ENCODE peak calls at places on chromosomes 2 and 18, in six cellular contexts. F, O, D, P, Z and M are unnamed samples.

GRCh38 chr2:231470246-231470900 is 6.1 kb upstream of the NCL start:
- DNase-seq in F (no peak), O (no peak), D (no peak), P (no peak), Z (no peak), M (no peak)

GRCh38 chr18:2495381-2495780 is 75.9 kb downstream of the METTL4 start:
- DNase-seq in F (no peak), O (no peak), D (no peak), P (no peak), Z (peak; percentile 13), M (no peak)

GRCh38 chr2:202432776-202433175 is 56.6 kb downstream of the BMPR2 start:
- DNase-seq in F (no peak), O (no peak), D (no peak), P (no peak), Z (no peak), M (no peak)

GRCh38 chr2:31137211-31138036 is 816 bp downstream of the GALNT14 start:
- DNase-seq in F (no peak), O (no peak), D (no peak), P (no peak), Z (peak; percentile 0), M (no peak)

GRCh38 chr2:100895934-100896685 is 76.2 kb downstream of the NPAS2 start:
- DNase-seq in F (no peak), O (no peak), D (no peak), P (no peak), Z (no peak), M (no peak)

GRCh38 chr2:202237787-202238233 is 587 bp downstream of the SUMO1 start:
- DNase-seq in F (peak; percentile 60), O (peak; percentile 50), D (no peak), P (peak; percentile 54), Z (peak; percentile 40), M (peak; percentile 35)

GRCh38 chr2:20868377-20868776 is 45.5 kb upstream of the LDAH start:
- DNase-seq in F (no peak), O (no peak), D (peak; percentile 15), P (no peak), Z (no peak), M (no peak)

GRCh38 chr18:79399275-79400081 is 3.7 kb downstream of the NFATC1 start:
- DNase-seq in F (no peak), O (no peak), D (no peak), P (no peak), Z (no peak), M (no peak)

GRCh38 chr2:144886847-144887246 is 366.9 kb upstream of the ZEB2 start:
- DNase-seq in F (no peak), O (peak; percentile 34), D (no peak), P (no peak), Z (peak; percentile 16), M (no peak)

GRCh38 chr18:11053293-11053692 is 96.1 kb downstream of the PIEZO2 start:
- DNase-seq in F (no peak), O (no peak), D (no peak), P (no peak), Z (no peak), M (no peak)

GRCh38 chr2:240319221-240319854 is 116.1 kb upstream of the GPC1 start:
- DNase-seq in F (peak; percentile 21), O (peak; percentile 6), D (no peak), P (peak; percentile 5), Z (no peak), M (no peak)

GRCh38 chr2:170466632-170467031 is 248.5 kb upstream of the SP5 start:
- DNase-seq in F (no peak), O (no peak), D (no peak), P (no peak), Z (no peak), M (no peak)

GRCh38 chr2:69559696-69560482 is 83.7 kb downstream of the AAK1 start:
- DNase-seq in F (peak; percentile 62), O (peak; percentile 42), D (peak; percentile 37), P (peak; percentile 83), Z (peak; percentile 58), M (no peak)

GRCh38 chr2:181393472-181393871 is 63.7 kb upstream of the ITGA4 start:
- DNase-seq in F (peak; percentile 71), O (no peak), D (no peak), P (peak; percentile 78), Z (peak; percentile 80), M (no peak)

GRCh38 chr2:222609391-222609790 is 46.5 kb downstream of the FARSB start:
- DNase-seq in F (peak; percentile 3), O (no peak), D (no peak), P (peak; percentile 56), Z (no peak), M (no peak)

GRCh38 chr2:11411768-11412448 is 54.1 kb downstream of the E2F6 start:
- DNase-seq in F (peak; percentile 63), O (peak; percentile 62), D (no peak), P (peak; percentile 70), Z (peak; percentile 49), M (peak; percentile 51)

GRCh38 chr2:158482594-158482993 is 25.8 kb downstream of the PKP4 start:
- DNase-seq in F (peak; percentile 27), O (no peak), D (no peak), P (peak; percentile 49), Z (peak; percentile 22), M (no peak)

GRCh38 chr2:158486150-158486969 is 29.6 kb downstream of the PKP4 start:
- DNase-seq in F (peak; percentile 5), O (no peak), D (no peak), P (no peak), Z (no peak), M (no peak)

GRCh38 chr2:158486970-158487325 is 30.2 kb downstream of the PKP4 start:
- DNase-seq in F (peak; percentile 60), O (no peak), D (no peak), P (peak; percentile 62), Z (no peak), M (no peak)

GRCh38 chr2:158487419-158487818 is 30.7 kb downstream of the PKP4 start:
- DNase-seq in F (peak; percentile 85), O (no peak), D (no peak), P (peak; percentile 78), Z (peak; percentile 76), M (no peak)

GRCh38 chr2:158484892-158485556 is 28.3 kb downstream of the PKP4 start:
- DNase-seq in F (no peak), O (no peak), D (no peak), P (no peak), Z (no peak), M (no peak)
- TF ChIP-seq CTCF in F (no peak), O (no peak), D (no peak), P (no peak), Z (no peak), M (no peak)

GRCh38 chr2:38466849-38467767 is 90.0 kb upstream of the ATL2 start:
- DNase-seq in F (peak; percentile 7), O (no peak), D (no peak), P (no peak), Z (no peak), M (no peak)

GRCh38 chr2:38466409-38466808 is 89.3 kb upstream of the ATL2 start:
- DNase-seq in F (no peak), O (no peak), D (no peak), P (no peak), Z (no peak), M (no peak)

GRCh38 chr2:38464971-38465788 is 88.1 kb upstream of the ATL2 start:
- DNase-seq in F (no peak), O (no peak), D (no peak), P (no peak), Z (no peak), M (no peak)

GRCh38 chr2:38463752-38464151 is 86.7 kb upstream of the ATL2 start:
- DNase-seq in F (no peak), O (no peak), D (no peak), P (no peak), Z (no peak), M (no peak)

GRCh38 chr2:38465789-38466127 is 88.7 kb upstream of the ATL2 start:
- DNase-seq in F (peak; percentile 21), O (peak; percentile 56), D (peak; percentile 19), P (peak; percentile 45), Z (peak; percentile 33), M (no peak)
- TF ChIP-seq CTCF in F (peak; percentile 32), O (peak; percentile 60), D (peak; percentile 71), P (peak; percentile 58), Z (peak; percentile 60), M (peak; percentile 46)

GRCh38 chr2:217837530-217837929 is 165.3 kb downstream of the TNS1 start:
- DNase-seq in F (no peak), O (no peak), D (no peak), P (no peak), Z (no peak), M (no peak)

GRCh38 chr2:217838409-217838831 is 164.4 kb downstream of the TNS1 start:
- DNase-seq in F (no peak), O (no peak), D (no peak), P (no peak), Z (no peak), M (peak; percentile 18)

GRCh38 chr2:217834744-217835513 is 167.9 kb downstream of the TNS1 start:
- DNase-seq in F (peak; percentile 29), O (no peak), D (no peak), P (no peak), Z (no peak), M (no peak)

GRCh38 chr2:217835931-217836881 is 166.6 kb downstream of the TNS1 start:
- DNase-seq in F (peak; percentile 91), O (no peak), D (no peak), P (peak; percentile 97), Z (peak; percentile 78), M (peak; percentile 33)

GRCh38 chr2:217837001-217837491 is 165.7 kb downstream of the TNS1 start:
- DNase-seq in F (no peak), O (peak; percentile 59), D (no peak), P (peak; percentile 87), Z (peak; percentile 20), M (peak; percentile 28)
- TF ChIP-seq CTCF in F (no peak), O (no peak), D (no peak), P (peak; percentile 18), Z (peak; percentile 25), M (no peak)

DNA sequence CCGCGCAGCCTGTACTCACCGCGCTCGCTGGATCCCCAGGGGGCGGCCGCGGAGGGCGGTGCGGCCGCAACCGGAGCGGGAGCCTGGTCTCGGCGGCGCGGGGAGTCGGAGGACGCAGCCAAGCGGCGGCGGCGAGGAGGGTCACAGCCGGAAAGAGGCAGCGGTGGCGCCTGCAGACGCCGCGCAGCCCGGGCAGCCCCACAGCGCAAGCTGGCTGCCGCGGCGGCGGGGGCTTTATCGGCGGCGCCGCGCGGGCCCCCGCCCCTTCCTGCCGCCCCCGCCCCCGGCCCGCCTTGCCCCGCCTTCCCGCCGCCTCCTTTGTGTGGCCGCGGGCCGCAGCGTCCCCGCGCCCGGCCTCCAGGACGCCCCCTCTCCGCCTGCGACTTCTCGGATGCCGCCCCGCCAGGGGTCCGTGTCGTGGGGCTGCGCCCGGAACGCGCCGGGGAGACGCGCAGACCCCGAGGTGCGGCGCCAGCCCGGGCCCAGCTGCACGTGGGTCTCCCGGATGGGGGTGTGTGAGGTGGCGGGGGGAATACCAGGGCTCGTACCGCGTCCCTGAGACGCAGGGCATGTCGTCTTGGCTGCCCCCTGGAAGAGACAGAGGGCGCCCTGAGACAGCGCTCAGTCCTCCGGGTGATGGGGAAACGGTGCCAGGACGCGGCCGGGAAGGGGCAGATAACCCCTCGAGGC is at the start of gene SERPINE2:
- DNase-seq in F (peak; percentile 37), O (no peak), D (no peak), P (peak; percentile 63), Z (peak; percentile 69), M (peak; percentile 61)
- TF ChIP-seq CTCF in F (peak; percentile 52), O (no peak), D (no peak), P (peak; percentile 57), Z (peak; percentile 53), M (peak; percentile 26)

DNA sequence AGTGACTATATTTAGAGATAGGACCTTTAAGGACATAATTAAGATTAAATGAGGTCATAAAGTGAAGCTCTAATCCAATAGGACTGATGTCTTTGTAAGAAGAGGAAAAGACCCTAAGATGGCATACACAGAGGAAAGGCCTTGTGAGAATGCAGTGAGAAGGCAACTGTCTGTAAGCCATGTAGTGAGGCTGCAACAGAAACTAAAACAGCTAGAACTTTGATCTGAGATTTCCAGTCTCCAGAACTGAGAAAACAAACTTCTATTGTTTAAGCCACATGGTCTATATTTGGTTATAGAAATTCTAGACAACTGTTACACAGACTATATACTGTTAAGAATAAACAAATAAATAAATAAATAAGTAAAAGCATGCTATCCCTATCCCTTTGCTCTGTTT is 276.8 kb downstream of the CNTNAP5 start:
- DNase-seq in F (no peak), O (no peak), D (no peak), P (no peak), Z (no peak), M (no peak)
- TF ChIP-seq CTCF in F (no peak), O (no peak), D (no peak), P (no peak), Z (no peak), M (no peak)